ENCODE peak calls at places on chromosomes 7 and 10, in eight cellular contexts. F, P, C, V, Y, W, M and O are unnamed samples.

GRCh38 chr7:80508440-80508839 is 3.4 kb downstream of the GNAT3 start:
- DNase-seq in P (no peak), M (no peak), W (no peak), Y (no peak), F (no peak), C (no peak), V (no peak), O (no peak)

GRCh38 chr7:52831321-52831720 is 204.1 kb upstream of the POM121L12 start:
- DNase-seq in M (no peak), F (no peak), W (no peak), P (no peak), C (no peak), V (no peak), Y (no peak), O (no peak)

GRCh38 chr7:158279539-158280466 is 307.8 kb downstream of the PTPRN2 start:
- DNase-seq in V (no peak), M (no peak), F (no peak), C (no peak), Y (peak; percentile 74), W (no peak), P (no peak), O (peak; percentile 12)

GRCh38 chr10:95758351-95759025 is 2.5 kb downstream of the ENTPD1 start:
- DNase-seq in M (no peak), F (no peak), V (no peak), C (no peak), P (no peak), Y (no peak), W (no peak), O (no peak)

GRCh38 chr7:135784013-135784412 is 35.4 kb upstream of the FAM180A start:
- DNase-seq in M (no peak), P (no peak), C (no peak), F (no peak), W (no peak), Y (no peak), V (no peak), O (no peak)

GRCh38 chr10:127976286-127976685 is 69.4 kb downstream of the PTPRE start:
- DNase-seq in V (no peak), P (peak; percentile 13), W (no peak), C (no peak), F (no peak), M (no peak), Y (no peak), O (no peak)

GRCh38 chr7:42407828-42408227 is 170.8 kb upstream of the GLI3 start:
- DNase-seq in Y (no peak), V (no peak), P (no peak), M (no peak), F (no peak), C (no peak), W (no peak), O (no peak)

GRCh38 chr10:22659901-22660300 is 54.5 kb downstream of the PIP4K2A start:
- DNase-seq in P (no peak), V (no peak), Y (no peak), W (no peak), M (no peak), F (no peak), C (no peak), O (no peak)

GRCh38 chr7:132291446-132291845 is 284.8 kb downstream of the PLXNA4 start:
- DNase-seq in V (no peak), W (no peak), P (no peak), C (no peak), F (no peak), Y (peak; percentile 3), M (no peak), O (no peak)

GRCh38 chr7:70712942-70713341 is 419.0 kb upstream of the GALNT17 start:
- DNase-seq in V (no peak), M (no peak), W (peak; percentile 16), P (no peak), C (no peak), F (no peak), Y (no peak), O (no peak)

GRCh38 chr7:102918865-102919264 is 6.1 kb downstream of the LRRC17 start:
- DNase-seq in V (no peak), Y (no peak), F (no peak), W (no peak), P (no peak), C (no peak), M (no peak), O (no peak)

GRCh38 chr7:94588090-94588489 is 67.8 kb downstream of the SGCE start:
- DNase-seq in C (no peak), Y (no peak), V (no peak), P (no peak), M (no peak), F (no peak), W (no peak), O (no peak)

GRCh38 chr10:16509996-16510395 is 11.7 kb downstream of the C1QL3 start:
- DNase-seq in M (no peak), V (no peak), Y (no peak), P (no peak), F (no peak), C (no peak), W (no peak), O (no peak)

GRCh38 chr10:120005408-120006280 is 113.1 kb downstream of the SEC23IP start:
- DNase-seq in V (no peak), P (no peak), F (no peak), Y (no peak), M (no peak), W (no peak), C (no peak), O (no peak)

GRCh38 chr7:99642099-99642498 is 25.4 kb downstream of the ZSCAN25 start:
- DNase-seq in F (no peak), V (no peak), C (no peak), W (no peak), P (no peak), Y (no peak), M (no peak), O (no peak)

GRCh38 chr10:115163129-115163528 is 70.0 kb downstream of the ATRNL1 start:
- DNase-seq in C (no peak), V (no peak), W (no peak), P (no peak), M (no peak), F (no peak), Y (no peak), O (no peak)

GRCh38 chr10:5814110-5815107 is 1.2 kb upstream of the GDI2 start:
- DNase-seq in C (no peak), F (no peak), W (no peak), P (peak; percentile 47), Y (peak; percentile 76), M (no peak), V (no peak), O (no peak)

GRCh38 chr7:111741811-111742240 is 179.5 kb upstream of the IMMP2L start:
- DNase-seq in F (no peak), Y (no peak), P (no peak), V (no peak), W (peak; percentile 57), C (no peak), M (no peak), O (no peak)

GRCh38 chr7:83640731-83641533 is 8.0 kb downstream of the SEMA3E start:
- DNase-seq in W (no peak), F (no peak), C (no peak), P (no peak), M (no peak), Y (no peak), V (no peak), O (no peak)

GRCh38 chr7:105268511-105269392 is 120.0 kb downstream of the SRPK2 start:
- DNase-seq in M (no peak), W (peak; percentile 20), P (no peak), V (no peak), F (no peak), Y (no peak), C (no peak), O (no peak)